ENCODE peak calls at places on chromosomes 3 and 15, in four cellular contexts. One of them, this sample, is unnamed.
A peak's percentile ranks its signal among the peaks of the same experiment; 100 is the strongest.

GRCh38 chr3:5093786-5094185 is 28.3 kb upstream of the ARL8B start:
- DNase-seq in IMR-90: no peak
- DNase-seq in hepatocyte: no peak
- DNase-seq in GM12878: no peak
- DNase-seq in this sample: no peak

GRCh38 chr15:29773816-29774215 is 48.5 kb downstream of the TJP1 start:
- DNase-seq in hepatocyte: no peak
- DNase-seq in GM12878: no peak
- DNase-seq in IMR-90: no peak
- DNase-seq in this sample: no peak

GRCh38 chr3:67016522-67017080 is 18.5 kb downstream of the KBTBD8 start:
- DNase-seq in hepatocyte: no peak
- DNase-seq in GM12878: no peak
- DNase-seq in IMR-90: no peak
- DNase-seq in this sample: no peak

GRCh38 chr15:90203473-90203872 is 2.3 kb downstream of the SEMA4B start:
- DNase-seq in IMR-90: no peak
- DNase-seq in GM12878: no peak
- DNase-seq in hepatocyte: no peak
- DNase-seq in this sample: no peak

GRCh38 chr3:48881006-48881405 is 17.7 kb downstream of the SLC25A20 start:
- DNase-seq in IMR-90: no peak
- DNase-seq in GM12878: no peak
- DNase-seq in hepatocyte: no peak
- DNase-seq in this sample: no peak

GRCh38 chr15:52191207-52191606 is at the start of gene GNB5:
- DNase-seq in GM12878: no peak
- DNase-seq in hepatocyte: no peak
- DNase-seq in IMR-90: no peak
- DNase-seq in this sample: no peak

GRCh38 chr3:183437696-183438564 is 9.5 kb upstream of the MCF2L2 start:
- DNase-seq in hepatocyte: no peak
- DNase-seq in GM12878: no peak
- DNase-seq in IMR-90: no peak
- DNase-seq in this sample: no peak

GRCh38 chr15:92666780-92667179 is 11.2 kb upstream of the FAM174B start:
- DNase-seq in GM12878: no peak
- DNase-seq in IMR-90: no peak
- DNase-seq in hepatocyte: peak; percentile 21
- DNase-seq in this sample: no peak

GRCh38 chr3:99639579-99639978 is 1.2 kb downstream of the COL8A1 start:
- DNase-seq in hepatocyte: no peak
- DNase-seq in GM12878: no peak
- DNase-seq in IMR-90: peak; percentile 35
- DNase-seq in this sample: no peak

GRCh38 chr15:78195735-78196201 is 38.6 kb downstream of the ACSBG1 start:
- DNase-seq in GM12878: no peak
- DNase-seq in IMR-90: no peak
- DNase-seq in hepatocyte: peak; percentile 67
- DNase-seq in this sample: no peak

GRCh38 chr3:183554377-183554776 is 1.1 kb downstream of the KLHL6 start:
- DNase-seq in hepatocyte: no peak
- DNase-seq in GM12878: no peak
- DNase-seq in IMR-90: no peak
- DNase-seq in this sample: no peak

GRCh38 chr15:95635666-95636065 is 694.8 kb upstream of the NR2F2 start:
- DNase-seq in IMR-90: no peak
- DNase-seq in hepatocyte: no peak
- DNase-seq in GM12878: no peak
- DNase-seq in this sample: no peak

GRCh38 chr3:14124223-14124614 is 451 bp downstream of the CHCHD4 start:
- DNase-seq in hepatocyte: peak; percentile 63
- DNase-seq in IMR-90: no peak
- DNase-seq in GM12878: peak; percentile 48
- DNase-seq in this sample: peak; percentile 42

GRCh38 chr15:49075876-49076275 is 29.6 kb upstream of the SECISBP2L start:
- DNase-seq in GM12878: no peak
- DNase-seq in IMR-90: no peak
- DNase-seq in hepatocyte: no peak
- DNase-seq in this sample: no peak

GRCh38 chr15:66593219-66593780 is 27.5 kb upstream of the LCTL start:
- DNase-seq in GM12878: no peak
- DNase-seq in hepatocyte: no peak
- DNase-seq in IMR-90: peak; percentile 15
- DNase-seq in this sample: no peak

GRCh38 chr3:194369522-194370279 is at the start of gene LRRC15:
- DNase-seq in hepatocyte: peak; percentile 63
- DNase-seq in IMR-90: peak; percentile 71
- DNase-seq in GM12878: no peak
- DNase-seq in this sample: peak; percentile 41

DNA sequence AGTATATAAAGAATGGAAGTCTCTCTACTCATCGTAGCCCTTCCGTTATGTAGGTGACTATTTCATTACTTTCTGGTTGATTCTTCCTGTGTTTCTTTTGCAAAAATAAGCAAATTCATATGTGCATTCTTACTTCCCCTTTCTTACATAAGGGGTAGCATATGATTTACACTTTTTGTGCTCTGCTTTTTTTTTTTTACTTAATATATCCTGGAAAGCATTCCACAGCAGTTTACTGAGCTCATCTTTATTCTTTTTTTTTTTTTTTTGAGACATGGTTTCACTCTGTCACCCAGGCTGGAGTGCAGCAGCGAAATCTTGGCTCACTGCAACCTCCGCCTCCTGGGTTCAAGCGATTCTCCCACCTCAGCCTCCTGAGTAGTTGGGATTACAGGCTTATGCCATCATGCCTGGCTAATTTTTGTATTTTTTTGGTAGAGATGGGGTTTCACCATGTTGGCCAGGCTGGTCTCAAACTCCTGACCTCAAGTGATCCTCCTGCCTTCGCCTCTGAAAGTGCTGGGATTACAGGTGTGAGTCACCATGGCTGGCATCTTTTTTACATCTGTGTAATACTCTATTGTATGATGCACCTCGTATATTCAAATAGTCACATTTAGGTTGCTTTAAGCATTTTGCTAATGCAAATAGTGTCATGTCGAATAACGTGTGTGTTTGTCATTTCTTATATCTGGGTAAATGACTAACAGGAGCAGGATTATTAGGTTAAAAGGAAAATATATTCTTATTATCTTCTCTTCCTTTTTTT is 13.1 kb downstream of the SCAMP5 start:
- DNase-seq in GM12878: no peak
- DNase-seq in IMR-90: no peak
- DNase-seq in hepatocyte: no peak
- DNase-seq in this sample: no peak
- H3K4me3 ChIP-seq in GM12878: peak overlapping the region; percentile 34
- H3K4me3 ChIP-seq in IMR-90: no peak overlapping the region
- H3K4me3 ChIP-seq in hepatocyte: no peak overlapping the region
- H3K4me3 ChIP-seq in this sample: no peak overlapping the region

DNA sequence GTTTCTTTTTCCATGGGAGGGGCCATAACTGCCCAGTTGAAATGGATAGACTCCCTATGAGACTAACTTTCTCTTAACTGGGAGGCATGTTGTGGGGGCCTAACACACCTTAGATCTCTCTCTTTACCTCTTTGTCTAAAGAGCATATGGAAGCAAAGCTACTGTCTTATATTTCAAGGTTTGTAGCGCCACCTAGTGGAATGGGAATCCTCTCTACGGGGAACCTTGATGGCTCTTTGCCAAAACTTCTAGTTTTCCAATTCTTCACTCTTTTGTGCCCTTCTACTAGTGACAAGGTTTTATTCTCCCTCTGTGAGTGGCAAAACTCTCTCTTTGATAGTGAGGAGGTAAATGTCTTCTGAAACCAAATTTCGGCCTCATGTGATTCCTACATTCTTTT is 1030.4 kb upstream of the CADM2 start:
- DNase-seq in GM12878: no peak
- DNase-seq in hepatocyte: peak; percentile 43
- DNase-seq in IMR-90: no peak
- DNase-seq in this sample: peak; percentile 13
- TF ChIP-seq CTCF in GM12878: peak; percentile 39
- TF ChIP-seq CTCF in hepatocyte: no peak
- TF ChIP-seq CTCF in IMR-90: no peak
- TF ChIP-seq CTCF in this sample: no peak

DNA sequence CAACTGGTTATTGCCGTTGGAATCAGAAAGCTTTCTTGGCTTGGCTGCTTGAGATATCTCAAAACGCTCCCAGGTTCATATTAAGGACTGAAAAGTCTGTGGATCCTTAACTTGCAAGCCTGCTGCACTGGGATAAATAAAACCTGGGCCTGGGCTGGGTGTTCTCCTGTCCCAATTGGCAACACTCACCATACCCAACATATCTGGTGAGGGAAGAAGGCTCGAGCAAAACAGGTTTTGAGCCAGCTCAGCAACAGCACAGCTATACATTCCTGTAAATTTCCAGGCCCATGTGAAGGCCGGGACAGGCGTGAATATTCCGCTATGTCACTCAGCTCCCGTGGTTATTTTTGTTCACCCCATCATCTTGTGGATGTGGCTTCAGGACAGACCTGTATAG is 169.0 kb upstream of the BCL6 start:
- DNase-seq in IMR-90: no peak
- DNase-seq in hepatocyte: no peak
- DNase-seq in GM12878: no peak
- DNase-seq in this sample: no peak
- H3K4me3 ChIP-seq in IMR-90: no peak overlapping the region
- H3K4me3 ChIP-seq in hepatocyte: no peak overlapping the region
- H3K4me3 ChIP-seq in GM12878: no peak overlapping the region
- H3K4me3 ChIP-seq in this sample: no peak overlapping the region

GRCh38 chr3:106256249-106256957 is 387.6 kb upstream of the CBLB start:
- DNase-seq in hepatocyte: no peak
- DNase-seq in IMR-90: no peak
- DNase-seq in GM12878: peak; percentile 40
- DNase-seq in this sample: no peak
- TF ChIP-seq CTCF in hepatocyte: no peak
- TF ChIP-seq CTCF in IMR-90: no peak
- TF ChIP-seq CTCF in GM12878: no peak
- TF ChIP-seq CTCF in this sample: no peak

DNA sequence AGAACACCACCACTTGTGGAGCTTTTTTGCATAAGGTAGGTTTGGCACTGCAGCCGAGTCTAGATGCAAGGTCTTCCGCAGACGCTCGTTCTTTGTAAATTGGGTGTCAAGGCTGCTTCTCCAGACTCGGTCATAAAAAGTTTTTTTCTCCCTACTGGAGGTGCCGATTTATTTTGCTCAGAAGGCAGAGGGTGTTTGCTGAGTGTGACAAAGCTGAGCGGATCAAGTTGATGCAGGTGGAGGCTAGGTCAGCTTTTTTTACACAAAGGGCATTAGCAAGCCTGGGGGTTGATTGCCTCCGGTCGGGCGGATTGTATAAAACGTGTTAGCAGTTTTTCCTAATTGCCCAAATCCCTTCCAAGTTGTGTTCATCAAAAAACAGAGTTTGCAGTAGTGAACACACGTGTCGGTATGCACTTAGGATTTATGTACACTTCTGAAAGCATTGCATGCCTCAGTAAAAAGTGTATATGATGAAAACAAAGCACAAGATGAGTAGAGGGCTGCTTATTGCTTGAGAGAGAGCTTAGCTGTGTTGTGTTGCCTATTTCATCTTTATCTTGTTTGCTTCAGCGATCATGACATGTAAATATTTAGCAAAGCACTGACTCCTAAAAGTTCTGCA is 2.6 kb downstream of the GPR160 start:
- DNase-seq in hepatocyte: no peak
- DNase-seq in GM12878: no peak
- DNase-seq in IMR-90: no peak
- DNase-seq in this sample: no peak
- H3K4me3 ChIP-seq in hepatocyte: peak overlapping the region; percentile 13
- H3K4me3 ChIP-seq in GM12878: peak overlapping the region; percentile 87
- H3K4me3 ChIP-seq in IMR-90: no peak overlapping the region
- H3K4me3 ChIP-seq in this sample: no peak overlapping the region

GRCh38 chr3:42544492-42545283 is 37.1 kb downstream of the SEC22C start:
- DNase-seq in IMR-90: no peak
- DNase-seq in hepatocyte: peak; percentile 39
- DNase-seq in GM12878: no peak
- DNase-seq in this sample: peak; percentile 57
- TF ChIP-seq CTCF in IMR-90: no peak
- TF ChIP-seq CTCF in hepatocyte: no peak
- TF ChIP-seq CTCF in GM12878: no peak
- TF ChIP-seq CTCF in this sample: no peak

DNA sequence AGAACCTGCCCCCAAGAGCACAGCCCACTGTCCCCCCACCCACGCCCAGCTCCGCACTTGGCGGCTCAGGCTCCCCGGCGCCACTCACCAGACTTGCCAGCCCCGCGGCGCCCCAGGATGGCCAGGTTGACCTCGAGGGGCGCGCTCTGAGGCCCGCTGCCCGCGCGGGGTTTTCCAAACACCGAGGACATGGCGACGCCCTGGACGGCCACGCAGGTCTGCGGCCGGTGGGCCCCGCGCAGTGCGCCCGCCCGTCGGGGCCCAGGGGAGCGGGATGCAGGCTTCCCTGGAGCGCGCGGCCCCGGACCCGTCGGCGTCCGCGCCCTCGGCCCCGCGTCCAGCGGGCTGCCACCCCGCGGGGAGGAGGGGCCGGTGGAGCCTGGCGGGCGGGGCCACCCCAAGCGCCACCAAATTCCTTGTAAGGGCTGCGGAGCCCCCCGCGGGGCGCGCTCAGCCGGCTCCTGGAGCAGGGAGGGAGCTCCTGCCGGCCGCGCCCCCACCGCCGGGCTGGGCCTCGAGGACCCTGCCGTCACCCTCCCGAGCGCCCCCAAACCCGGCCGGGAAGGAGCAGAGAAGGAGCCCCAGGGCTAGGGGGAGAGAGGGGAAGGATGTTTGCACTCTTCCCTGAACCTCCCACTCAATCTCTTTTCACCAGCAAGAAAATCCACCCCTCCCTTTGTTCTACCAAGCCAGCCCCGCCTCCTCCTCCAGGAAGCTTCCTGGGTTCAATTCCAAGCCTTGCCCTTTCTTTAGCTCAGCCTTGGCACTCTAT is at the start of gene RASL12:
- DNase-seq in IMR-90: no peak
- DNase-seq in GM12878: no peak
- DNase-seq in hepatocyte: peak; percentile 48
- DNase-seq in this sample: no peak
- H3K4me3 ChIP-seq in IMR-90: no peak within 1 kb of the TSS
- H3K4me3 ChIP-seq in GM12878: no peak within 1 kb of the TSS
- H3K4me3 ChIP-seq in hepatocyte: peak within 1 kb of the TSS; percentile 39
- H3K4me3 ChIP-seq in this sample: peak within 1 kb of the TSS; percentile 27

GRCh38 chr3:126113733-126114132 is 29.8 kb upstream of the SLC41A3 start:
- DNase-seq in IMR-90: no peak
- DNase-seq in hepatocyte: no peak
- DNase-seq in GM12878: no peak
- DNase-seq in this sample: no peak
- TF ChIP-seq CTCF in IMR-90: peak; percentile 29
- TF ChIP-seq CTCF in hepatocyte: peak; percentile 17
- TF ChIP-seq CTCF in GM12878: peak; percentile 40
- TF ChIP-seq CTCF in this sample: peak; percentile 20

This sample was measured in foreskin fibroblast.